ENCODE peak calls at places on chromosomes 2 and 18, in ten cellular contexts. X, E, P, Z, W, N, Q, A, K and M are unnamed samples.

GRCh38 chr2:239186958-239187357 is 213.9 kb downstream of the HDAC4 start:
- DNase-seq in X (no peak), E (no peak), P (no peak), Z (no peak), W (no peak), N (no peak), Q (no peak), A (no peak), K (no peak), M (no peak)

GRCh38 chr2:237613679-237614078 is 13.7 kb upstream of the LRRFIP1 start:
- DNase-seq in X (no peak), E (no peak), P (no peak), Z (no peak), W (peak; percentile 59), N (no peak), Q (no peak), A (no peak), K (no peak), M (no peak)

GRCh38 chr2:219441451-219442205 is 7.0 kb downstream of the SPEG start:
- DNase-seq in X (no peak), E (peak; percentile 5), P (peak; percentile 76), Z (no peak), W (no peak), N (peak; percentile 85), Q (peak; percentile 63), A (peak; percentile 31), K (peak; percentile 21), M (no peak)

GRCh38 chr2:136134126-136134525 is 16.2 kb upstream of the CXCR4 start:
- DNase-seq in X (no peak), E (no peak), P (no peak), Z (no peak), W (no peak), N (no peak), Q (no peak), A (peak; percentile 47), K (no peak), M (peak; percentile 77)

GRCh38 chr2:54446625-54447024 is 9.5 kb upstream of the SPTBN1 start:
- DNase-seq in X (no peak), E (no peak), P (no peak), Z (no peak), W (no peak), N (no peak), Q (no peak), A (no peak), K (no peak), M (no peak)

GRCh38 chr2:172698041-172698863 is 37.4 kb upstream of the RAPGEF4 start:
- DNase-seq in X (no peak), E (no peak), P (peak; percentile 92), Z (no peak), W (no peak), N (no peak), Q (no peak), A (no peak), K (peak; percentile 26), M (no peak)

GRCh38 chr2:177231270-177231669 is 18.7 kb downstream of the HNRNPA3 start:
- DNase-seq in X (no peak), E (no peak), P (no peak), Z (no peak), W (no peak), N (no peak), Q (no peak), A (no peak), K (no peak), M (no peak)

GRCh38 chr2:178666458-178666857 is 140.8 kb downstream of the TTN start:
- DNase-seq in X (no peak), E (no peak), P (no peak), Z (no peak), W (no peak), N (no peak), Q (no peak), A (no peak), K (no peak), M (no peak)

GRCh38 chr18:35616664-35617423 is 35.3 kb downstream of the GALNT1 start:
- DNase-seq in X (no peak), E (peak; percentile 55), P (peak; percentile 82), Z (no peak), W (peak; percentile 15), N (peak; percentile 9), Q (peak; percentile 47), A (peak; percentile 46), K (peak; percentile 70), M (peak; percentile 85)

GRCh38 chr2:47309952-47310800 is 92.8 kb upstream of the MSH2 start:
- DNase-seq in X (no peak), E (peak; percentile 88), P (no peak), Z (no peak), W (no peak), N (no peak), Q (no peak), A (no peak), K (peak; percentile 41), M (peak; percentile 96)

GRCh38 chr2:68357608-68358337 is 7.3 kb upstream of the PLEK start:
- DNase-seq in X (no peak), E (peak; percentile 42), P (peak; percentile 66), Z (no peak), W (peak; percentile 60), N (no peak), Q (peak; percentile 50), A (no peak), K (peak; percentile 75), M (peak; percentile 86)

GRCh38 chr2:26184555-26185303 is 11.8 kb downstream of the GAREM2 start:
- DNase-seq in X (peak; percentile 73), E (peak; percentile 21), P (peak; percentile 41), Z (no peak), W (peak; percentile 83), N (peak; percentile 92), Q (peak; percentile 93), A (peak; percentile 87), K (peak; percentile 83), M (no peak)